ENCODE peak calls at places on chromosomes 7 and 10, in six cellular contexts. D is cardiac fibroblast, I is AG10803, P is COLO829, T is NCI-H526, E is NCI-H1417 treated with DMSO at 0.1 percent for 48 hours. M is an unnamed sample.

GRCh38 chr10:105068497-105068896 is 427.4 kb downstream of the SORCS3 start:
- DNase-seq in D (no peak), I (peak), P (no peak), T (no peak), E (no peak), M (no peak)

GRCh38 chr10:43259981-43260761 is 6.7 kb downstream of the RASGEF1A start:
- DNase-seq in D (peak), I (no peak), P (no peak), T (no peak), E (no peak), M (no peak)

GRCh38 chr7:47026733-47027450 is 555.0 kb downstream of the TNS3 start:
- DNase-seq in D (no peak), I (no peak), P (no peak), T (no peak), E (no peak), M (no peak)

GRCh38 chr10:110865804-110866482 is 5.8 kb upstream of the PDCD4 start:
- DNase-seq in D (no peak), I (no peak), P (no peak), T (no peak), E (no peak), M (no peak)

GRCh38 chr10:130440494-130440893 is 304.3 kb downstream of the GLRX3 start:
- DNase-seq in D (no peak), I (no peak), P (no peak), T (no peak), E (no peak), M (no peak)

GRCh38 chr7:39248693-39249090 is 271.0 kb downstream of the POU6F2 start:
- DNase-seq in D (no peak), I (no peak), P (peak), T (no peak), E (no peak), M (no peak)

GRCh38 chr7:26100940-26101339 is 51.1 kb upstream of the NFE2L3 start:
- DNase-seq in D (no peak), I (no peak), P (no peak), T (no peak), E (no peak), M (no peak)

GRCh38 chr7:95199779-95200558 is 124.4 kb downstream of the PON1 start:
- DNase-seq in D (peak), I (peak), P (peak), T (peak), E (peak), M (no peak)

GRCh38 chr7:33411000-33411399 is 281.6 kb downstream of the BBS9 start:
- DNase-seq in D (no peak), I (peak), P (no peak), T (no peak), E (no peak), M (no peak)

M was measured in iPS DF 19.7.